ENCODE peak calls at places on chromosomes 2 and 18, in eight cellular contexts. One of them, this sample, is unnamed.

GRCh38 chr2:240390091-240391073 is 45.1 kb upstream of the GPC1 start:
- DNase-seq in GM12891: no peak
- DNase-seq in esophagus squamous epithelium: no peak
- DNase-seq in HTR-8/SVneo: no peak
- DNase-seq in stimulated activated naive B cell treated with anti-CD40 and anti-IgM and Interleukin-4, amounts not matched to agents 10 μg/mL and 1 μg/mL and 100 μg/mL, for 72 hours: no peak
- DNase-seq in activated T-cell treated with anti-CD3 and anti-CD28 coated beads, Interleukin-2, amount 50 U/mL, for 72 hours: no peak
- DNase-seq in stomach: no peak
- DNase-seq in Calu3: no peak
- DNase-seq in this sample: no peak

GRCh38 chr2:20350105-20350712 is 435 bp downstream of the PUM2 start:
- DNase-seq in GM12891: peak
- DNase-seq in esophagus squamous epithelium: no peak
- DNase-seq in HTR-8/SVneo: peak
- DNase-seq in stimulated activated naive B cell treated with anti-CD40 and anti-IgM and Interleukin-4, amounts not matched to agents 10 μg/mL and 1 μg/mL and 100 μg/mL, for 72 hours: peak
- DNase-seq in activated T-cell treated with anti-CD3 and anti-CD28 coated beads, Interleukin-2, amount 50 U/mL, for 72 hours: peak
- DNase-seq in stomach: peak
- DNase-seq in Calu3: peak
- DNase-seq in this sample: no peak

GRCh38 chr2:220894069-220894468 is 678.0 kb downstream of the EPHA4 start:
- DNase-seq in GM12891: no peak
- DNase-seq in esophagus squamous epithelium: no peak
- DNase-seq in HTR-8/SVneo: no peak
- DNase-seq in stimulated activated naive B cell treated with anti-CD40 and anti-IgM and Interleukin-4, amounts not matched to agents 10 μg/mL and 1 μg/mL and 100 μg/mL, for 72 hours: no peak
- DNase-seq in activated T-cell treated with anti-CD3 and anti-CD28 coated beads, Interleukin-2, amount 50 U/mL, for 72 hours: no peak
- DNase-seq in stomach: no peak
- DNase-seq in Calu3: no peak
- DNase-seq in this sample: no peak

GRCh38 chr18:67483237-67483636 is 33.3 kb downstream of the DSEL start:
- DNase-seq in GM12891: no peak
- DNase-seq in esophagus squamous epithelium: no peak
- DNase-seq in HTR-8/SVneo: no peak
- DNase-seq in stimulated activated naive B cell treated with anti-CD40 and anti-IgM and Interleukin-4, amounts not matched to agents 10 μg/mL and 1 μg/mL and 100 μg/mL, for 72 hours: no peak
- DNase-seq in activated T-cell treated with anti-CD3 and anti-CD28 coated beads, Interleukin-2, amount 50 U/mL, for 72 hours: no peak
- DNase-seq in stomach: no peak
- DNase-seq in Calu3: no peak
- DNase-seq in this sample: no peak

GRCh38 chr2:111126581-111126980 is 5.9 kb downstream of the BCL2L11 start:
- DNase-seq in GM12891: no peak
- DNase-seq in esophagus squamous epithelium: no peak
- DNase-seq in HTR-8/SVneo: no peak
- DNase-seq in stimulated activated naive B cell treated with anti-CD40 and anti-IgM and Interleukin-4, amounts not matched to agents 10 μg/mL and 1 μg/mL and 100 μg/mL, for 72 hours: no peak
- DNase-seq in activated T-cell treated with anti-CD3 and anti-CD28 coated beads, Interleukin-2, amount 50 U/mL, for 72 hours: no peak
- DNase-seq in stomach: no peak
- DNase-seq in Calu3: no peak
- DNase-seq in this sample: no peak

GRCh38 chr2:98468621-98469236 is 24.1 kb downstream of the INPP4A start:
- DNase-seq in GM12891: no peak
- DNase-seq in esophagus squamous epithelium: no peak
- DNase-seq in HTR-8/SVneo: no peak
- DNase-seq in stimulated activated naive B cell treated with anti-CD40 and anti-IgM and Interleukin-4, amounts not matched to agents 10 μg/mL and 1 μg/mL and 100 μg/mL, for 72 hours: peak
- DNase-seq in activated T-cell treated with anti-CD3 and anti-CD28 coated beads, Interleukin-2, amount 50 U/mL, for 72 hours: peak
- DNase-seq in stomach: no peak
- DNase-seq in Calu3: no peak
- DNase-seq in this sample: no peak

GRCh38 chr2:31935370-31935769 is 75.4 kb downstream of the MEMO1 start:
- DNase-seq in GM12891: no peak
- DNase-seq in esophagus squamous epithelium: no peak
- DNase-seq in HTR-8/SVneo: no peak
- DNase-seq in stimulated activated naive B cell treated with anti-CD40 and anti-IgM and Interleukin-4, amounts not matched to agents 10 μg/mL and 1 μg/mL and 100 μg/mL, for 72 hours: no peak
- DNase-seq in activated T-cell treated with anti-CD3 and anti-CD28 coated beads, Interleukin-2, amount 50 U/mL, for 72 hours: no peak
- DNase-seq in stomach: no peak
- DNase-seq in Calu3: no peak
- DNase-seq in this sample: no peak

GRCh38 chr2:54332386-54332785 is 76.4 kb upstream of the TSPYL6 start:
- DNase-seq in GM12891: no peak
- DNase-seq in esophagus squamous epithelium: no peak
- DNase-seq in HTR-8/SVneo: no peak
- DNase-seq in stimulated activated naive B cell treated with anti-CD40 and anti-IgM and Interleukin-4, amounts not matched to agents 10 μg/mL and 1 μg/mL and 100 μg/mL, for 72 hours: no peak
- DNase-seq in activated T-cell treated with anti-CD3 and anti-CD28 coated beads, Interleukin-2, amount 50 U/mL, for 72 hours: no peak
- DNase-seq in stomach: no peak
- DNase-seq in Calu3: no peak
- DNase-seq in this sample: no peak

GRCh38 chr18:46169464-46169941 is 65.3 kb downstream of the HAUS1 start:
- DNase-seq in GM12891: no peak
- DNase-seq in esophagus squamous epithelium: no peak
- DNase-seq in HTR-8/SVneo: no peak
- DNase-seq in stimulated activated naive B cell treated with anti-CD40 and anti-IgM and Interleukin-4, amounts not matched to agents 10 μg/mL and 1 μg/mL and 100 μg/mL, for 72 hours: no peak
- DNase-seq in activated T-cell treated with anti-CD3 and anti-CD28 coated beads, Interleukin-2, amount 50 U/mL, for 72 hours: no peak
- DNase-seq in stomach: no peak
- DNase-seq in Calu3: no peak
- DNase-seq in this sample: no peak

GRCh38 chr2:46695283-46695682 is 215.9 kb downstream of the TMEM247 start:
- DNase-seq in GM12891: no peak
- DNase-seq in esophagus squamous epithelium: no peak
- DNase-seq in HTR-8/SVneo: no peak
- DNase-seq in stimulated activated naive B cell treated with anti-CD40 and anti-IgM and Interleukin-4, amounts not matched to agents 10 μg/mL and 1 μg/mL and 100 μg/mL, for 72 hours: no peak
- DNase-seq in activated T-cell treated with anti-CD3 and anti-CD28 coated beads, Interleukin-2, amount 50 U/mL, for 72 hours: no peak
- DNase-seq in stomach: no peak
- DNase-seq in Calu3: peak
- DNase-seq in this sample: no peak

GRCh38 chr18:61334491-61334850 is 1.2 kb downstream of the CDH20 start:
- DNase-seq in GM12891: no peak
- DNase-seq in esophagus squamous epithelium: no peak
- DNase-seq in HTR-8/SVneo: no peak
- DNase-seq in stimulated activated naive B cell treated with anti-CD40 and anti-IgM and Interleukin-4, amounts not matched to agents 10 μg/mL and 1 μg/mL and 100 μg/mL, for 72 hours: no peak
- DNase-seq in activated T-cell treated with anti-CD3 and anti-CD28 coated beads, Interleukin-2, amount 50 U/mL, for 72 hours: no peak
- DNase-seq in stomach: no peak
- DNase-seq in Calu3: no peak
- DNase-seq in this sample: no peak

GRCh38 chr2:28950941-28951630 is 30.0 kb upstream of the TOGARAM2 start:
- DNase-seq in GM12891: no peak
- DNase-seq in esophagus squamous epithelium: no peak
- DNase-seq in HTR-8/SVneo: no peak
- DNase-seq in stimulated activated naive B cell treated with anti-CD40 and anti-IgM and Interleukin-4, amounts not matched to agents 10 μg/mL and 1 μg/mL and 100 μg/mL, for 72 hours: no peak
- DNase-seq in activated T-cell treated with anti-CD3 and anti-CD28 coated beads, Interleukin-2, amount 50 U/mL, for 72 hours: no peak
- DNase-seq in stomach: no peak
- DNase-seq in Calu3: peak
- DNase-seq in this sample: no peak

This sample was measured in cerebellar nuclear complex.